ENCODE peak calls at places on chromosomes 11 and 22, in four cellular contexts. C is cardiac muscle cell, M is activated B cell treated with CpG ODN at 0.5 μM for 24 hours, H is foreskin keratinocyte. I is an unnamed sample.

GRCh38 chr11:71928739-71929443 is at the start of gene RNF121:
- DNase-seq in M (peak; percentile 90), C (peak; percentile 96), H (peak; percentile 96), I (peak; percentile 76)

GRCh38 chr22:27809700-27810365 is 8.3 kb upstream of the MN1 start:
- DNase-seq in H (no peak), C (no peak), M (no peak), I (no peak)

GRCh38 chr11:70103256-70103975 is 25.3 kb downstream of the ANO1 start:
- DNase-seq in M (no peak), H (no peak), C (no peak), I (no peak)

GRCh38 chr11:112513417-112513816 is 252.8 kb upstream of the PLET1 start:
- DNase-seq in H (no peak), M (no peak), C (no peak), I (no peak)

GRCh38 chr11:111454561-111455192 is 57.5 kb downstream of the BTG4 start:
- DNase-seq in M (no peak), C (peak; percentile 67), H (peak; percentile 83), I (peak; percentile 80)

GRCh38 chr11:126488591-126489370 is 133.3 kb downstream of the ST3GAL4 start:
- DNase-seq in H (no peak), M (no peak), C (no peak), I (no peak)

GRCh38 chr11:86469491-86470388 is 95.1 kb downstream of the CCDC81 start:
- DNase-seq in M (no peak), C (peak; percentile 41), H (no peak), I (no peak)

GRCh38 chr11:7612661-7613393 is 60.5 kb downstream of the CYB5R2 start:
- DNase-seq in C (peak; percentile 76), M (no peak), H (peak; percentile 53), I (no peak)

GRCh38 chr11:63660972-63661371 is 10.2 kb downstream of the ATL3 start:
- DNase-seq in C (no peak), H (no peak), M (no peak), I (no peak)

GRCh38 chr11:65298131-65298535 is 16.5 kb upstream of the CDC42EP2 start:
- DNase-seq in M (no peak), C (peak; percentile 76), H (no peak), I (no peak)

GRCh38 chr11:125724125-125724524 is 22.0 kb upstream of the PATE1 start:
- DNase-seq in H (peak; percentile 18), M (no peak), C (peak; percentile 65), I (no peak)

GRCh38 chr22:35437038-35437437 is 37.1 kb downstream of the MCM5 start:
- DNase-seq in M (no peak), H (no peak), C (no peak), I (no peak)

GRCh38 chr11:29518389-29519174 is 498.2 kb downstream of the KCNA4 start:
- DNase-seq in H (peak; percentile 84), M (no peak), C (peak; percentile 55), I (no peak)

GRCh38 chr11:106706355-106706754 is 311.9 kb downstream of the GUCY1A2 start:
- DNase-seq in C (peak; percentile 58), M (no peak), H (peak; percentile 93), I (no peak)

DNA sequence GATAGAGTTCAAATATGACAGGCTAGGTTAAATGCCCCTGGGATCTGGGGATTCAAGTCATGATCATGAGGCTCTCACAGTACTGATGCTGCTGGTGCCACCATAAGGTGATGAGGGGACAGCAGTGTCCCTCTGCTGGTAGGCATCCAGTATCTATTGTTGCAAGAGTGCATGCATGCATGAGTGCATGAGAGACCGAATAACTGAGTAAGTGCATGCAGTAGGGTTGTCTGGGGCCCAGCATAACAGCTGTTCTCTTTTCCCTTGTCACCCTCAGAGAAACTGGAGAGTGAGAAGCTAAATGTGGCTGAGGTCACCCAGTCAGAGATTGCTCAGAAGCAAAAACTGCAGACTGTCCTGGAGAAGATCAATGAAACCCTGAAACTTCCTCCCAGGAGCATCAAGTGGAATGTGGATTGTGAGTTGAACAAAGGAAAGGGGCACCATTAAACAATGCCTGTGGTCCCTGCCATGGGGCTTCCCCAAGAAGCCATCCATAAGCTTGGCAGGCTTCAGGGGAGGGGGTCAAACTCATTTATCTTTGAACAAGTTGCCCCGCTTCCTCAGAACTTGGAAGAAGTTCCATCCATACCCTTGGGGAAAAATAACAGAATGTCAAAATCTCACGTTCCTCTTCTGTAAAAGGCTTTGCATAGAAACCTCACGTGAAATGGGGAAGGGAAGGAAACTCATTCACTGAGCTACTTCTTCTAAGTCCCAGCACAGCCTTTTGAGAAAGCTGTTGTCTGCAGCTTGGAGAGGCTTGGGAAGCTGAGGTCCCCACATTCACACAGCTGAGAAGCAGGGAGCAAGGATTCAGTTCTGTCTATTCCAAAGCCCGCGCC is 119.0 kb downstream of the PARVA start:
- DNase-seq in M (no peak), H (no peak), C (no peak), I (no peak)
- TF ChIP-seq CTCF in M (no peak), H (no peak), C (no peak), I (no peak)

GRCh38 chr11:109035261-109035660 is 370.4 kb downstream of the DDX10 start:
- DNase-seq in M (no peak), H (no peak), C (no peak), I (no peak)
- TF ChIP-seq CTCF in M (no peak), H (no peak), C (no peak), I (no peak)

GRCh38 chr22:28977481-28977971 is 84.1 kb downstream of the C22orf31 start:
- DNase-seq in H (no peak), C (peak; percentile 26), M (no peak), I (no peak)
- TF ChIP-seq CTCF in H (peak; percentile 9), C (no peak), M (no peak), I (no peak)

DNA sequence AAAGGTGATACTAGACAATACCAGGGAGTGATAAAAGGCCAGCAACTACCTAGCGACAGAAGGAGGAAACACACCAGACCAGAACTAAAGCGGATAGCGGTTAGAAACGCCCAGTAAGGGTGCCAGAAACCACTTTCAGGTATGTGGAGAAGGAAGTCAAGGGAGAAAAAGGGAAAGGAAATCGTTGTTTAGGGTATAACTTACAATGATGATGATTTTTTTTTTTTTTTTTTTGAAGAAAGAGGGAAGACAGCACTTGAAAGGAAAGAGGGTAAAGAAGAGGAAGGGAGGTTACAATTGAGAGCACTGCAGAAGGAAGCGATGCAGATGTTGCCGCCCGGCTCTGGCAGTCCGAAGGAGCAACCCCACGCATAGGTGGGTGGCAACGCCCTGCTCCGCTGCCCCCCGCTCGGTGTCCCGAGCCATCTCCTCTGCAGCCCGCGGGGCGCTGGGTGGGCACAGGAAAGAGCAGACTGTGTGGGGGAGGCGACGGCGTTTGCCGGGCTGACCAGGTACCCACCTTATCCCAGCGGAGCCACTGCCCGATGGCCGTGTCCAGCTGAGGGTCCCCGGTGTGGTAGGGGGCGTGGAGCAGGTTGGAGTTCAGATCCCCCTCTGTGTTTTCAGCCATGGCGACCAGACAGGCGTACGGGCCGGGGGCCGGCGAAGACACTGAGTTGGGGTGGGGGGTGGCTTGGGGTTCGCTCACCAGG is 546 bp downstream of the PGM2L1 start:
- DNase-seq in M (peak; percentile 54), H (peak; percentile 73), C (peak; percentile 18), I (no peak)
- TF ChIP-seq CTCF in M (no peak), H (peak; percentile 31), C (no peak), I (no peak)

GRCh38 chr11:95545116-95545875 is 244.3 kb downstream of the FAM76B start:
- DNase-seq in C (no peak), H (no peak), M (no peak), I (no peak)
- TF ChIP-seq CTCF in C (no peak), H (peak; percentile 14), M (no peak), I (no peak)

GRCh38 chr22:44549701-44550100 is 51.7 kb upstream of the RTL6 start:
- DNase-seq in M (no peak), C (no peak), H (no peak), I (no peak)
- TF ChIP-seq CTCF in M (no peak), C (no peak), H (no peak), I (no peak)

GRCh38 chr11:132992838-132993680 is 539.2 kb downstream of the OPCML start:
- DNase-seq in C (peak; percentile 13), M (no peak), H (no peak), I (no peak)
- TF ChIP-seq CTCF in C (peak; percentile 16), M (no peak), H (peak; percentile 6), I (peak; percentile 40)

GRCh38 chr22:18035740-18036139 is 11.4 kb upstream of the MICAL3 start:
- DNase-seq in C (peak; percentile 46), H (peak; percentile 76), M (no peak), I (no peak)

GRCh38 chr22:18031670-18032454 is 7.5 kb upstream of the MICAL3 start:
- DNase-seq in C (peak; percentile 84), H (peak; percentile 98), M (no peak), I (no peak)

GRCh38 chr22:18034076-18034475 is 9.7 kb upstream of the MICAL3 start:
- DNase-seq in H (no peak), M (no peak), C (no peak), I (no peak)

GRCh38 chr22:18032455-18033101 is 8.2 kb upstream of the MICAL3 start:
- DNase-seq in H (peak; percentile 99), M (no peak), C (peak; percentile 36), I (no peak)

GRCh38 chr22:18033204-18033998 is 9.0 kb upstream of the MICAL3 start:
- DNase-seq in M (no peak), C (peak; percentile 46), H (peak; percentile 28), I (no peak)
- TF ChIP-seq CTCF in M (no peak), C (peak; percentile 13), H (peak; percentile 16), I (no peak)

DNA sequence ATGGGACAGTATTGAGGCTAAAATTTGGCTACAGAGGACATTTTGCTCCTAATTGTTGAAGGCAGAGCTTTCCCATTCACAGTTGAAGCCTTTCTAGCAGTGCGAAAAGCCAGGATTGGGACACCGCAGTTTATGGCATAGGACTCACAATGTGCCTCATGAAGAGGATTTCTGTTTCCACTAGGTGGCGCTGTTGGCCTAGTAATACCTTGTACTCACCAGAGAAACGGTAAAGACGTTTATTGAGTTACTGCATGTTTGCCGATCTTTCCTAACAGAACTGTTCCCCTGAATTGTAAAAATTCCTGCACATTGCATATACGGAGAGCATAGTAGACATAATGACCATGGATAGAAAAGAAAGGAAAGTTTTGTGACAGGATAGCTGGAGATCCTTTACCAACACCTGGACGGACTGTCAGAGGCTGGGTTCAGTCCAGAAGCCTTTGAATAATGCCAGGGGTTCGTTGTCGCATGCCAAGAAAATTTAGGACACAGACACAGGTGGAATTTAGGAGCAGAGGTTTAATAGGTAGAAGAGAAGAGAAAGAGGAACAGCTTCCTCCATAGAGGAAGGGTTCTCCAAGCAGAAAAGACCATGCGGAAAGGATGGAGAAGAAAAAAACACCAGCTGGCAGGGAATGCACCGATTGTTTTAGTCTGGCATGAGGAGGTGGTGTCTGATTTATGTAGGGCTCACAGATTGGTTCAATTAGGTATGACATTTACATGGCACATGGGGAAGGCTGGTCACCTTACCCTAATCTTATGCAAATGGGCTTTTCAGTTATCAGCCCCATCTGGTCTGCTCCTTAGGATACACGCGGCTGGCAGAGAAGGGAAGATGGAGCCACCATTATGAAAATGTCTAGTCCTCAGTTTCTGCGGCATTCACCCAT is 10.8 kb upstream of the OR51D1 start:
- DNase-seq in H (peak; percentile 54), C (peak; percentile 85), M (no peak), I (no peak)
- TF ChIP-seq CTCF in H (peak; percentile 80), C (peak; percentile 67), M (no peak), I (peak; percentile 77)

GRCh38 chr11:92826136-92826535 is 143.3 kb upstream of the MTNR1B start:
- DNase-seq in C (peak; percentile 5), H (peak; percentile 88), M (no peak), I (no peak)

GRCh38 chr11:92828576-92828975 is 140.9 kb upstream of the MTNR1B start:
- DNase-seq in M (no peak), H (no peak), C (no peak), I (no peak)

GRCh38 chr11:92829121-92829520 is 140.3 kb upstream of the MTNR1B start:
- DNase-seq in H (no peak), M (no peak), C (no peak), I (no peak)

GRCh38 chr11:92827132-92827531 is 142.3 kb upstream of the MTNR1B start:
- DNase-seq in C (no peak), H (no peak), M (no peak), I (no peak)

GRCh38 chr11:92826597-92826996 is 142.9 kb upstream of the MTNR1B start:
- DNase-seq in M (no peak), C (no peak), H (no peak), I (no peak)
- TF ChIP-seq CTCF in M (no peak), C (peak; percentile 3), H (no peak), I (no peak)

I was measured in D721Med.